ENCODE peak calls at places on chromosomes 2 and 18, in nine cellular contexts. One of them, this sample, is unnamed. For H3K36me3, the result is how much of the 10 kb centered on the place peaks cover.

GRCh38 chr2:236872015-236872414 is 213.7 kb upstream of the COPS8 start:
- DNase-seq in endothelial cell of umbilical vein: no peak
- DNase-seq in sigmoid colon: no peak
- DNase-seq in suprapubic skin: peak
- DNase-seq in stomach: no peak
- DNase-seq in HepG2: no peak
- DNase-seq in spleen: no peak
- DNase-seq in GM23338: no peak
- DNase-seq in SK-N-SH: no peak
- DNase-seq in this sample: no peak

GRCh38 chr2:128782411-128783192 is 463.9 kb upstream of the HS6ST1 start:
- DNase-seq in endothelial cell of umbilical vein: no peak
- DNase-seq in sigmoid colon: peak
- DNase-seq in suprapubic skin: no peak
- DNase-seq in stomach: peak
- DNase-seq in HepG2: no peak
- DNase-seq in spleen: peak
- DNase-seq in GM23338: no peak
- DNase-seq in SK-N-SH: no peak
- DNase-seq in this sample: no peak

GRCh38 chr2:86055314-86055713 is 50.4 kb downstream of the POLR1A start:
- DNase-seq in endothelial cell of umbilical vein: no peak
- DNase-seq in sigmoid colon: no peak
- DNase-seq in suprapubic skin: no peak
- DNase-seq in stomach: no peak
- DNase-seq in HepG2: no peak
- DNase-seq in spleen: no peak
- DNase-seq in GM23338: no peak
- DNase-seq in SK-N-SH: no peak
- DNase-seq in this sample: no peak

GRCh38 chr2:86485103-86485502 is 43.9 kb downstream of the KDM3A start:
- DNase-seq in endothelial cell of umbilical vein: no peak
- DNase-seq in sigmoid colon: no peak
- DNase-seq in suprapubic skin: no peak
- DNase-seq in stomach: no peak
- DNase-seq in HepG2: no peak
- DNase-seq in spleen: no peak
- DNase-seq in GM23338: no peak
- DNase-seq in SK-N-SH: no peak
- DNase-seq in this sample: no peak

GRCh38 chr2:46364797-46365457 is 67.7 kb downstream of the EPAS1 start:
- DNase-seq in endothelial cell of umbilical vein: peak
- DNase-seq in sigmoid colon: no peak
- DNase-seq in suprapubic skin: no peak
- DNase-seq in stomach: peak
- DNase-seq in HepG2: peak
- DNase-seq in spleen: no peak
- DNase-seq in GM23338: peak
- DNase-seq in SK-N-SH: peak
- DNase-seq in this sample: peak

GRCh38 chr2:241390301-241391206 is 34.5 kb downstream of the FARP2 start:
- DNase-seq in endothelial cell of umbilical vein: no peak
- DNase-seq in sigmoid colon: no peak
- DNase-seq in suprapubic skin: no peak
- DNase-seq in stomach: no peak
- DNase-seq in HepG2: no peak
- DNase-seq in spleen: no peak
- DNase-seq in GM23338: no peak
- DNase-seq in SK-N-SH: no peak
- DNase-seq in this sample: no peak

GRCh38 chr18:76805221-76805620 is 17.1 kb upstream of the ZNF236 start:
- DNase-seq in endothelial cell of umbilical vein: peak
- DNase-seq in sigmoid colon: no peak
- DNase-seq in suprapubic skin: no peak
- DNase-seq in stomach: no peak
- DNase-seq in HepG2: peak
- DNase-seq in spleen: no peak
- DNase-seq in GM23338: no peak
- DNase-seq in SK-N-SH: no peak
- DNase-seq in this sample: no peak

GRCh38 chr2:174914894-174915760 is 90.1 kb downstream of the CHN1 start:
- DNase-seq in endothelial cell of umbilical vein: peak
- DNase-seq in sigmoid colon: no peak
- DNase-seq in suprapubic skin: no peak
- DNase-seq in stomach: peak
- DNase-seq in HepG2: no peak
- DNase-seq in spleen: no peak
- DNase-seq in GM23338: no peak
- DNase-seq in SK-N-SH: peak
- DNase-seq in this sample: no peak

GRCh38 chr2:102061962-102062795 is 70.4 kb downstream of the IL1R2 start:
- DNase-seq in endothelial cell of umbilical vein: peak
- DNase-seq in sigmoid colon: no peak
- DNase-seq in suprapubic skin: peak
- DNase-seq in stomach: no peak
- DNase-seq in HepG2: no peak
- DNase-seq in spleen: no peak
- DNase-seq in GM23338: no peak
- DNase-seq in SK-N-SH: no peak
- DNase-seq in this sample: no peak

GRCh38 chr2:134866498-134867099 is 28.2 kb downstream of the ACMSD start:
- DNase-seq in endothelial cell of umbilical vein: no peak
- DNase-seq in sigmoid colon: no peak
- DNase-seq in suprapubic skin: no peak
- DNase-seq in stomach: no peak
- DNase-seq in HepG2: no peak
- DNase-seq in spleen: no peak
- DNase-seq in GM23338: no peak
- DNase-seq in SK-N-SH: no peak
- DNase-seq in this sample: peak

GRCh38 chr2:1727796-1728474 is 16.4 kb downstream of the PXDN start:
- DNase-seq in endothelial cell of umbilical vein: no peak
- DNase-seq in sigmoid colon: peak
- DNase-seq in suprapubic skin: no peak
- DNase-seq in stomach: peak
- DNase-seq in HepG2: no peak
- DNase-seq in spleen: no peak
- DNase-seq in GM23338: no peak
- DNase-seq in SK-N-SH: no peak
- DNase-seq in this sample: no peak

GRCh38 chr2:15337996-15338666 is 223.0 kb downstream of the NBAS start:
- DNase-seq in endothelial cell of umbilical vein: peak
- DNase-seq in sigmoid colon: no peak
- DNase-seq in suprapubic skin: no peak
- DNase-seq in stomach: no peak
- DNase-seq in HepG2: no peak
- DNase-seq in spleen: no peak
- DNase-seq in GM23338: no peak
- DNase-seq in SK-N-SH: no peak
- DNase-seq in this sample: no peak

GRCh38 chr18:55235094-55235461 is 275.8 kb upstream of the CCDC68 start:
- DNase-seq in endothelial cell of umbilical vein: no peak
- DNase-seq in sigmoid colon: no peak
- DNase-seq in suprapubic skin: no peak
- DNase-seq in stomach: no peak
- DNase-seq in HepG2: no peak
- DNase-seq in spleen: no peak
- DNase-seq in GM23338: no peak
- DNase-seq in SK-N-SH: no peak
- DNase-seq in this sample: no peak

GRCh38 chr2:238504181-238504711 is 77.5 kb downstream of the ASB1 start:
- DNase-seq in endothelial cell of umbilical vein: no peak
- DNase-seq in sigmoid colon: peak
- DNase-seq in suprapubic skin: peak
- DNase-seq in stomach: no peak
- DNase-seq in HepG2: no peak
- DNase-seq in spleen: peak
- DNase-seq in GM23338: peak
- DNase-seq in SK-N-SH: no peak
- DNase-seq in this sample: no peak

GRCh38 chr2:134232868-134233732 is 20.8 kb upstream of the MGAT5 start:
- DNase-seq in endothelial cell of umbilical vein: no peak
- DNase-seq in sigmoid colon: no peak
- DNase-seq in suprapubic skin: no peak
- DNase-seq in stomach: no peak
- DNase-seq in HepG2: no peak
- DNase-seq in spleen: no peak
- DNase-seq in GM23338: no peak
- DNase-seq in SK-N-SH: no peak
- DNase-seq in this sample: no peak

GRCh38 chr2:73964223-73964622 is 20.5 kb upstream of the TET3 start:
- DNase-seq in endothelial cell of umbilical vein: no peak
- DNase-seq in sigmoid colon: no peak
- DNase-seq in suprapubic skin: no peak
- DNase-seq in stomach: no peak
- DNase-seq in HepG2: no peak
- DNase-seq in spleen: no peak
- DNase-seq in GM23338: no peak
- DNase-seq in SK-N-SH: no peak
- DNase-seq in this sample: no peak

GRCh38 chr2:160241251-160242137 is 41.4 kb upstream of the ITGB6 start:
- DNase-seq in endothelial cell of umbilical vein: peak
- DNase-seq in sigmoid colon: peak
- DNase-seq in suprapubic skin: no peak
- DNase-seq in stomach: peak
- DNase-seq in HepG2: no peak
- DNase-seq in spleen: no peak
- DNase-seq in GM23338: no peak
- DNase-seq in SK-N-SH: peak
- DNase-seq in this sample: peak
- H3K27ac ChIP-seq in endothelial cell of umbilical vein: peak
- H3K27ac ChIP-seq in sigmoid colon: no peak
- H3K27ac ChIP-seq in suprapubic skin: no peak
- H3K27ac ChIP-seq in stomach: peak
- H3K27ac ChIP-seq in HepG2: no peak
- H3K27ac ChIP-seq in spleen: no peak
- H3K27ac ChIP-seq in GM23338: no peak
- H3K27ac ChIP-seq in SK-N-SH: peak
- H3K27ac ChIP-seq in this sample: peak

GRCh38 chr18:26442139-26442538 is 106.2 kb downstream of the KCTD1 start:
- DNase-seq in endothelial cell of umbilical vein: no peak
- DNase-seq in sigmoid colon: no peak
- DNase-seq in suprapubic skin: no peak
- DNase-seq in stomach: no peak
- DNase-seq in HepG2: no peak
- DNase-seq in spleen: no peak
- DNase-seq in GM23338: no peak
- DNase-seq in SK-N-SH: no peak
- DNase-seq in this sample: no peak

GRCh38 chr18:26439537-26439936 is 108.8 kb downstream of the KCTD1 start:
- DNase-seq in endothelial cell of umbilical vein: no peak
- DNase-seq in sigmoid colon: no peak
- DNase-seq in suprapubic skin: no peak
- DNase-seq in stomach: no peak
- DNase-seq in HepG2: no peak
- DNase-seq in spleen: no peak
- DNase-seq in GM23338: no peak
- DNase-seq in SK-N-SH: no peak
- DNase-seq in this sample: no peak

GRCh38 chr18:26438980-26439379 is 109.4 kb downstream of the KCTD1 start:
- DNase-seq in endothelial cell of umbilical vein: no peak
- DNase-seq in sigmoid colon: no peak
- DNase-seq in suprapubic skin: no peak
- DNase-seq in stomach: no peak
- DNase-seq in HepG2: no peak
- DNase-seq in spleen: no peak
- DNase-seq in GM23338: no peak
- DNase-seq in SK-N-SH: no peak
- DNase-seq in this sample: no peak

GRCh38 chr18:26443853-26444252 is 104.5 kb downstream of the KCTD1 start:
- DNase-seq in endothelial cell of umbilical vein: no peak
- DNase-seq in sigmoid colon: no peak
- DNase-seq in suprapubic skin: no peak
- DNase-seq in stomach: no peak
- DNase-seq in HepG2: no peak
- DNase-seq in spleen: no peak
- DNase-seq in GM23338: no peak
- DNase-seq in SK-N-SH: no peak
- DNase-seq in this sample: no peak

DNA sequence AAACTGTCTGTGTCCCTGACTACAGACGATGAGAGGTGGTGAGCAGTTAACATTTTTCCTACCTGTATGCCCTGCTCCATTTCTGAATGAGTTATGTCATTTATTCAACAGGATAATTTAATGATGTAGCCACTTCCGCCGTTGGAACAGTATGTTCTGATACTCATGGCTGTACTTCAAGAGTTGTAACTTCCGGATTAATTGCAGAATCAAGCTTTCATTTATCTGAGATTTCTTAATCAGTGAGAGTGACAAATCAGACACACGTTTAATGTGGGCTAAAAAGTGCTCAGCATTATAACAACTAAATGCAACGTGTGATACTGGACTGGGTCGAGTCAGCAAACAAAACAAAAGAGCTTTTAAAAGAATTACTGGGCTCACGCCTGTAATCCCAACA is 107.7 kb downstream of the KCTD1 start:
- DNase-seq in endothelial cell of umbilical vein: no peak
- DNase-seq in sigmoid colon: no peak
- DNase-seq in suprapubic skin: no peak
- DNase-seq in stomach: no peak
- DNase-seq in HepG2: no peak
- DNase-seq in spleen: no peak
- DNase-seq in GM23338: no peak
- DNase-seq in SK-N-SH: no peak
- DNase-seq in this sample: no peak
- TF ChIP-seq POLR2AphosphoS5 in endothelial cell of umbilical vein: no peak
- TF ChIP-seq POLR2AphosphoS5 in sigmoid colon: no peak
- TF ChIP-seq POLR2AphosphoS5 in suprapubic skin: peak
- TF ChIP-seq POLR2AphosphoS5 in stomach: no peak
- TF ChIP-seq POLR2AphosphoS5 in HepG2: no peak
- TF ChIP-seq POLR2AphosphoS5 in spleen: no peak
- TF ChIP-seq POLR2AphosphoS5 in GM23338: no peak
- TF ChIP-seq POLR2AphosphoS5 in SK-N-SH: no peak
- TF ChIP-seq POLR2AphosphoS5 in this sample: no peak

DNA sequence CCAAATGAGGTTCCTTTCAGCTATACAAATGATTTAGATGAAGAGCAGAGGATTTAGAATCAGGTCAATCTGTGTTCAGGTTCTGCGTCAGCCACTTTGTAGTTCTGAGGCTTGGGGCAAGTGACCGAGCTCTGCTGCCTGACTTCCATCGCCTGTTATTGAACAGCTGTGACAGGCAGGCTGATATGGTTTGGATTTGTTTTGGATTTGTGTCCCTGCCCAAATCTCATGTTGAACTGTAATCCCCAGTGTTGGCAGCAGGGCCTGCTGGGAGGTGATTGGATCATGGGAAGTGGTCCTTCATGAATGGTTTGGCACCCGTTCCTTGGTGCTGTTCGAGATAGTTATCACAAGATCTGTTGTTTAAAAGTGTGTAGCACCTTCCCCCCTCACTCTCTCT is 18.6 kb downstream of the TYMS start:
- DNase-seq in endothelial cell of umbilical vein: no peak
- DNase-seq in sigmoid colon: no peak
- DNase-seq in suprapubic skin: no peak
- DNase-seq in stomach: no peak
- DNase-seq in HepG2: no peak
- DNase-seq in spleen: no peak
- DNase-seq in GM23338: no peak
- DNase-seq in SK-N-SH: no peak
- DNase-seq in this sample: no peak
- H3K36me3 ChIP-seq in endothelial cell of umbilical vein: under half
- H3K36me3 ChIP-seq in sigmoid colon: half or more
- H3K36me3 ChIP-seq in suprapubic skin: half or more
- H3K36me3 ChIP-seq in stomach: half or more
- H3K36me3 ChIP-seq in HepG2: under half
- H3K36me3 ChIP-seq in spleen: half or more
- H3K36me3 ChIP-seq in GM23338: under half
- H3K36me3 ChIP-seq in SK-N-SH: under half
- H3K36me3 ChIP-seq in this sample: under half

GRCh38 chr2:20640411-20641122 is 10.3 kb downstream of the HS1BP3 start:
- DNase-seq in endothelial cell of umbilical vein: no peak
- DNase-seq in sigmoid colon: peak
- DNase-seq in suprapubic skin: no peak
- DNase-seq in stomach: no peak
- DNase-seq in HepG2: no peak
- DNase-seq in spleen: no peak
- DNase-seq in GM23338: no peak
- DNase-seq in SK-N-SH: no peak
- DNase-seq in this sample: no peak
- H3K27ac ChIP-seq in endothelial cell of umbilical vein: no peak
- H3K27ac ChIP-seq in sigmoid colon: peak
- H3K27ac ChIP-seq in suprapubic skin: no peak
- H3K27ac ChIP-seq in stomach: peak
- H3K27ac ChIP-seq in HepG2: no peak
- H3K27ac ChIP-seq in spleen: no peak
- H3K27ac ChIP-seq in GM23338: no peak
- H3K27ac ChIP-seq in SK-N-SH: no peak
- H3K27ac ChIP-seq in this sample: no peak